ENCODE peak calls at places on chromosomes 13 and 19, in six cellular contexts. B is GM04504, P is fibroblast of mammary gland, C is HT1080, O is foreskin fibroblast, T is NCI-H1092. G is an unnamed sample.

GRCh38 chr19:53082929-53083328 is 20.3 kb downstream of the ZNF160 start:
- DNase-seq in B (no peak), P (no peak), C (no peak), O (no peak), T (no peak), G (no peak)

GRCh38 chr13:91142572-91142971 is 204.9 kb upstream of the MIR17HG start:
- DNase-seq in B (no peak), P (peak), C (peak), O (no peak), T (peak), G (peak)

GRCh38 chr13:79593611-79594275 is 112.8 kb downstream of the NDFIP2 start:
- DNase-seq in B (peak), P (peak), C (peak), O (peak), T (no peak), G (peak)

GRCh38 chr13:73215807-73216206 is 157.0 kb downstream of the KLF5 start:
- DNase-seq in B (peak), P (peak), C (peak), O (no peak), T (no peak), G (peak)

GRCh38 chr13:92315265-92315664 is 911.3 kb upstream of the GPC6 start:
- DNase-seq in B (no peak), P (no peak), C (peak), O (no peak), T (no peak), G (no peak)

GRCh38 chr13:67554746-67555452 is 324.8 kb upstream of the PCDH9 start:
- DNase-seq in B (no peak), P (peak), C (peak), O (no peak), T (no peak), G (peak)

GRCh38 chr19:38193445-38193844 is 30.6 kb downstream of the DPF1 start:
- DNase-seq in B (no peak), P (no peak), C (no peak), O (no peak), T (peak), G (no peak)

GRCh38 chr13:49499889-49500660 is 4.3 kb downstream of the PHF11 start:
- DNase-seq in B (peak), P (peak), C (peak), O (peak), T (no peak), G (peak)

GRCh38 chr13:43170497-43170896 is 147.1 kb downstream of the DNAJC15 start:
- DNase-seq in B (no peak), P (no peak), C (no peak), O (no peak), T (no peak), G (no peak)

GRCh38 chr13:26021516-26021915 is 30.3 kb downstream of the SHISA2 start:
- DNase-seq in B (no peak), P (no peak), C (no peak), O (no peak), T (no peak), G (no peak)

GRCh38 chr19:14519860-14520407 is 1.7 kb upstream of the DNAJB1 start:
- DNase-seq in B (no peak), P (peak), C (peak), O (peak), T (no peak), G (peak)

GRCh38 chr19:2983351-2984195 is 6.2 kb downstream of the TLE6 start:
- DNase-seq in B (peak), P (peak), C (peak), O (no peak), T (peak), G (no peak)

GRCh38 chr19:49196527-49197240 is 39.1 kb downstream of the TRPM4 start:
- DNase-seq in B (no peak), P (no peak), C (no peak), O (no peak), T (peak), G (no peak)

GRCh38 chr13:114259974-114260373 is 21.4 kb upstream of the UPF3A start:
- DNase-seq in B (no peak), P (no peak), C (no peak), O (no peak), T (peak), G (no peak)

GRCh38 chr19:41993612-41994483 is at the start of gene ATP1A3:
- DNase-seq in B (no peak), P (peak), C (no peak), O (peak), T (peak), G (peak)

G was measured in ELR.